ENCODE peak calls at places on chromosome 17, in nine cellular contexts. K is activated CD4-positive, alpha-beta T cell treated with anti-CD3 and anti-CD28 coated beads for 24 hours; U is HEK293T; N is MV-4-11; W is effector memory CD8-positive, alpha-beta T cell; A is fibroblast of pulmonary artery; D is Calu3; S is amygdala; H is RCC 7860. Z is an unnamed sample.
A peak's percentile ranks its signal among the peaks of the same experiment; 100 is the strongest.

GRCh38 chr17:81102352-81102751 is 63.0 kb upstream of the PVALEF start:
- DNase-seq in A (no peak), U (no peak), N (peak; percentile 41), W (no peak), K (no peak), D (no peak), S (no peak), H (no peak), Z (no peak)

GRCh38 chr17:56373981-56374380 is 219.5 kb upstream of the NOG start:
- DNase-seq in A (no peak), K (no peak), S (no peak), H (no peak), D (no peak), N (no peak), U (no peak), W (no peak), Z (no peak)

GRCh38 chr17:78342438-78343098 is 17.3 kb downstream of the SOCS3 start:
- DNase-seq in D (peak; percentile 55), A (peak; percentile 89), N (peak; percentile 78), S (no peak), W (no peak), H (peak; percentile 88), U (no peak), K (no peak), Z (no peak)

GRCh38 chr17:42980274-42980765 is at the start of gene RUNDC1:
- DNase-seq in A (peak; percentile 82), N (peak; percentile 81), U (peak; percentile 93), H (peak; percentile 67), K (peak; percentile 88), D (peak; percentile 99), S (peak; percentile 83), W (peak; percentile 84), Z (peak; percentile 87)

GRCh38 chr17:40951011-40951622 is 13.7 kb upstream of the KRT23 start:
- DNase-seq in A (no peak), W (no peak), N (no peak), S (no peak), D (no peak), U (no peak), H (no peak), K (no peak), Z (no peak)

GRCh38 chr17:59763861-59764260 is 56.4 kb downstream of the VMP1 start:
- DNase-seq in U (no peak), A (peak; percentile 88), W (no peak), N (no peak), S (no peak), H (peak; percentile 74), D (no peak), K (no peak), Z (no peak)

GRCh38 chr17:57629470-57629869 is 115.6 kb downstream of the CCDC182 start:
- DNase-seq in A (no peak), U (no peak), K (no peak), N (peak; percentile 96), S (no peak), W (no peak), H (no peak), D (no peak), Z (no peak)

GRCh38 chr17:46974086-46974485 is 5.0 kb downstream of the RPRML start:
- DNase-seq in D (no peak), H (no peak), S (no peak), N (no peak), U (no peak), K (no peak), W (no peak), A (no peak), Z (no peak)

GRCh38 chr17:44408786-44409185 is 19.3 kb upstream of the ITGA2B start:
- DNase-seq in S (no peak), K (no peak), H (no peak), W (no peak), N (no peak), A (no peak), D (no peak), U (no peak), Z (no peak)

GRCh38 chr17:61454095-61454931 is 2.1 kb downstream of the TBX4 start:
- DNase-seq in H (no peak), K (no peak), W (no peak), S (no peak), A (no peak), D (no peak), U (no peak), N (no peak), Z (no peak)

GRCh38 chr17:66957951-66958579 is 6.4 kb upstream of the CACNG4 start:
- DNase-seq in W (no peak), N (no peak), S (no peak), U (no peak), H (no peak), D (no peak), A (no peak), K (no peak), Z (no peak)

GRCh38 chr17:20300399-20301037 is 166.8 kb downstream of the LGALS9B start:
- DNase-seq in H (no peak), N (no peak), D (no peak), K (no peak), W (no peak), A (peak; percentile 35), U (no peak), S (no peak), Z (no peak)

GRCh38 chr17:7932949-7933348 is 943 bp downstream of the CNTROB start:
- DNase-seq in H (peak; percentile 62), S (peak; percentile 14), A (peak; percentile 49), N (peak; percentile 76), K (no peak), D (peak; percentile 22), U (peak; percentile 57), W (no peak), Z (peak; percentile 90)

Z was measured in RKO.